ENCODE peak calls at places on chromosomes 5 and 9, in ten cellular contexts. U is mesendoderm, I is epithelial cell of esophagus, O is putamen, M is uterus, F is aorta, T is brain microvascular endothelial cell, B is progenitor cell of endocrine pancreas, W is KBM-7, H is HCT116. A is an unnamed sample.

GRCh38 chr5:141694479-141694878 is 12.4 kb upstream of the ARAP3 start:
- DNase-seq in W (no peak), F (no peak), T (no peak), I (no peak), O (no peak), B (no peak), U (no peak), H (no peak), M (no peak), A (no peak)

GRCh38 chr5:54671111-54671531 is 153.6 kb downstream of the SNX18 start:
- DNase-seq in M (no peak), I (peak), W (no peak), U (no peak), H (no peak), O (no peak), B (no peak), T (no peak), F (no peak), A (no peak)

GRCh38 chr9:98688710-98689495 is 19.8 kb downstream of the GABBR2 start:
- DNase-seq in H (no peak), F (no peak), O (no peak), M (no peak), U (no peak), I (no peak), B (no peak), T (no peak), W (no peak), A (no peak)

GRCh38 chr9:36450110-36450732 is 50.2 kb upstream of the RNF38 start:
- DNase-seq in B (no peak), W (peak), O (peak), F (no peak), M (no peak), U (peak), T (peak), I (peak), H (peak), A (no peak)

GRCh38 chr9:129330711-129331279 is 152.7 kb upstream of the IER5L start:
- DNase-seq in W (no peak), M (no peak), U (peak), H (peak), T (no peak), O (no peak), F (no peak), I (no peak), B (no peak), A (no peak)

GRCh38 chr5:73822989-73823339 is 197.0 kb downstream of the ARHGEF28 start:
- DNase-seq in B (no peak), U (no peak), I (peak), F (no peak), T (no peak), H (no peak), M (no peak), O (no peak), W (no peak), A (no peak)

GRCh38 chr5:43121565-43122484 is 1.1 kb downstream of the ZNF131 start:
- DNase-seq in I (peak), H (no peak), O (peak), W (peak), F (no peak), U (peak), B (no peak), T (peak), M (no peak), A (no peak)

GRCh38 chr5:105639068-105639467 is 2031.7 kb downstream of the EFNA5 start:
- DNase-seq in T (no peak), U (peak), H (no peak), I (no peak), F (peak), B (no peak), M (no peak), O (no peak), W (no peak), A (no peak)

GRCh38 chr9:121645003-121645402 is 6.4 kb upstream of the DAB2IP start:
- DNase-seq in B (no peak), H (no peak), U (no peak), M (peak), T (no peak), I (no peak), O (no peak), F (no peak), W (no peak), A (no peak)

GRCh38 chr5:176732736-176733585 is 77.4 kb upstream of the UNC5A start:
- DNase-seq in H (no peak), F (peak), B (no peak), W (no peak), M (no peak), I (no peak), U (no peak), O (no peak), T (no peak), A (no peak)

GRCh38 chr9:98411981-98412561 is 156.6 kb upstream of the TBC1D2 start:
- DNase-seq in I (no peak), M (no peak), O (no peak), W (no peak), B (no peak), T (no peak), H (no peak), F (no peak), U (no peak), A (no peak)

GRCh38 chr5:133707629-133708028 is 95.3 kb upstream of the FSTL4 start:
- DNase-seq in U (no peak), H (no peak), M (no peak), F (no peak), I (no peak), T (no peak), W (no peak), B (no peak), O (no peak), A (peak)

GRCh38 chr9:114718801-114719221 is 36.8 kb upstream of the TEX48 start:
- DNase-seq in O (no peak), U (no peak), B (no peak), W (peak), F (no peak), T (no peak), M (no peak), H (peak), I (peak), A (no peak)

GRCh38 chr9:121651295-121652036 is at the start of gene DAB2IP:
- DNase-seq in B (peak), T (no peak), I (peak), O (peak), F (peak), H (no peak), U (peak), M (peak), W (peak), A (no peak)

GRCh38 chr5:5156461-5157082 is 16.4 kb downstream of the ADAMTS16 start:
- DNase-seq in W (no peak), T (no peak), F (no peak), U (no peak), M (no peak), B (no peak), I (no peak), O (no peak), H (no peak), A (no peak)

GRCh38 chr9:8907863-8908262 is 1108.3 kb upstream of the DMAC1 start:
- DNase-seq in F (no peak), W (no peak), H (no peak), I (peak), O (no peak), M (no peak), T (no peak), U (no peak), B (no peak), A (no peak)

GRCh38 chr5:172701336-172702061 is 60.4 kb downstream of the NEURL1B start:
- DNase-seq in T (no peak), O (no peak), U (no peak), I (no peak), H (no peak), B (no peak), F (peak), M (no peak), W (peak), A (no peak)

GRCh38 chr5:95759634-95760033 is 28.5 kb downstream of the RHOBTB3 start:
- DNase-seq in H (no peak), W (no peak), T (peak), U (no peak), M (no peak), B (no peak), I (no peak), F (no peak), O (no peak), A (no peak)

GRCh38 chr5:141121563-141121962 is at the start of gene PCDHB4:
- DNase-seq in B (no peak), O (no peak), M (peak), U (peak), I (no peak), T (no peak), W (no peak), F (no peak), H (no peak), A (no peak)

GRCh38 chr5:168008555-168008954 is 282.9 kb upstream of the WWC1 start:
- DNase-seq in T (no peak), W (no peak), F (no peak), I (no peak), O (no peak), U (no peak), H (no peak), M (no peak), B (no peak), A (no peak)

GRCh38 chr5:73266309-73266708 is 93.3 kb downstream of the TMEM174 start:
- DNase-seq in O (no peak), F (no peak), I (no peak), H (no peak), W (no peak), T (no peak), M (no peak), B (no peak), U (no peak), A (no peak)

GRCh38 chr9:94649100-94649855 is 10.0 kb upstream of the FBP1 start:
- DNase-seq in B (no peak), T (peak), H (no peak), U (no peak), W (peak), O (no peak), M (no peak), F (no peak), I (peak), A (no peak)

GRCh38 chr9:79023134-79023577 is 548.6 kb upstream of the TLE4 start:
- DNase-seq in M (no peak), W (no peak), U (peak), O (no peak), T (peak), F (no peak), I (peak), H (peak), B (no peak), A (no peak)

GRCh38 chr5:37412515-37412914 is 33.4 kb downstream of the WDR70 start:
- DNase-seq in I (peak), U (no peak), M (no peak), F (no peak), B (no peak), W (no peak), T (no peak), H (no peak), O (no peak), A (no peak)

A was measured in lower leg skin.